ENCODE peak calls at places on chromosomes 3 and 15, in four cellular contexts. N, L, T and P are unnamed samples.
A peak's percentile ranks its signal among the peaks of the same experiment; 100 is the strongest.

GRCh38 chr15:73318463-73319351 is 50.1 kb downstream of the HCN4 start:
- DNase-seq in N (peak; percentile 72), L (peak; percentile 70), T (no peak), P (peak; percentile 67)

GRCh38 chr3:135447478-135447877 is 518.0 kb upstream of the PPP2R3A start:
- DNase-seq in N (no peak), L (no peak), T (no peak), P (no peak)

GRCh38 chr3:33377489-33377888 is 62.7 kb downstream of the UBP1 start:
- DNase-seq in N (no peak), L (peak; percentile 32), T (no peak), P (no peak)

GRCh38 chr15:89399390-89400120 is 64.9 kb upstream of the POLG start:
- DNase-seq in N (peak; percentile 86), L (peak; percentile 74), T (no peak), P (peak; percentile 61)

GRCh38 chr3:196662033-196662432 is 22.5 kb downstream of the NRROS start:
- DNase-seq in N (no peak), L (no peak), T (no peak), P (no peak)

GRCh38 chr3:124997303-124998246 is 58.2 kb downstream of the HEG1 start:
- DNase-seq in N (no peak), L (no peak), T (no peak), P (no peak)

GRCh38 chr3:19799115-19799514 is 134.9 kb downstream of the EFHB start:
- DNase-seq in N (no peak), L (no peak), T (no peak), P (no peak)

GRCh38 chr3:177835917-177836316 is 638.6 kb upstream of the TBL1XR1 start:
- DNase-seq in N (no peak), L (no peak), T (no peak), P (no peak)

GRCh38 chr15:39127151-39127815 is 453.6 kb upstream of the THBS1 start:
- DNase-seq in N (no peak), L (no peak), T (no peak), P (no peak)

GRCh38 chr3:138187296-138188012 is at the start of gene ARMC8:
- DNase-seq in N (no peak), L (peak; percentile 60), T (peak; percentile 62), P (peak; percentile 44)

GRCh38 chr3:135853981-135854380 is 111.5 kb upstream of the PPP2R3A start:
- DNase-seq in N (no peak), L (no peak), T (no peak), P (no peak)

GRCh38 chr3:40827942-40828688 is 303.4 kb downstream of the ZNF621 start:
- DNase-seq in N (no peak), L (no peak), T (peak; percentile 30), P (no peak)

GRCh38 chr15:31487811-31488436 is 161.3 kb downstream of the KLF13 start:
- DNase-seq in N (peak; percentile 60), L (no peak), T (peak; percentile 15), P (peak; percentile 60)

GRCh38 chr15:71301958-71302621 is 186.8 kb downstream of the THSD4 start:
- DNase-seq in N (no peak), L (no peak), T (no peak), P (no peak)

GRCh38 chr3:180017846-180018245 is 18.9 kb downstream of the PEX5L start:
- DNase-seq in N (no peak), L (no peak), T (no peak), P (no peak)

GRCh38 chr3:42012378-42012934 is 50.6 kb upstream of the ULK4 start:
- DNase-seq in N (no peak), L (no peak), T (no peak), P (peak; percentile 11)

GRCh38 chr3:18900994-18901393 is 247.3 kb upstream of the KCNH8 start:
- DNase-seq in N (no peak), L (no peak), T (no peak), P (no peak)

GRCh38 chr3:101310580-101311375 is 9.6 kb downstream of the IMPG2 start:
- DNase-seq in N (no peak), L (no peak), T (peak; percentile 30), P (no peak)

GRCh38 chr15:65033659-65034269 is 4.3 kb upstream of the MTFMT start:
- DNase-seq in N (peak; percentile 60), L (no peak), T (no peak), P (peak; percentile 52)

GRCh38 chr3:129558772-129559564 is 16.0 kb downstream of the H1-8 start:
- DNase-seq in N (no peak), L (no peak), T (peak; percentile 74), P (no peak)

GRCh38 chr15:70210538-70210937 is 112.8 kb upstream of the TLE3 start:
- DNase-seq in N (no peak), L (no peak), T (no peak), P (peak; percentile 8)
- TF ChIP-seq CTCF in N (no peak), L (no peak), T (no peak), P (no peak)

GRCh38 chr3:134312873-134313838 is 61.1 kb downstream of the AMOTL2 start:
- DNase-seq in N (no peak), L (peak; percentile 85), T (peak; percentile 78), P (no peak)
- TF ChIP-seq CTCF in N (peak; percentile 11), L (no peak), T (peak; percentile 22), P (peak; percentile 13)

DNA sequence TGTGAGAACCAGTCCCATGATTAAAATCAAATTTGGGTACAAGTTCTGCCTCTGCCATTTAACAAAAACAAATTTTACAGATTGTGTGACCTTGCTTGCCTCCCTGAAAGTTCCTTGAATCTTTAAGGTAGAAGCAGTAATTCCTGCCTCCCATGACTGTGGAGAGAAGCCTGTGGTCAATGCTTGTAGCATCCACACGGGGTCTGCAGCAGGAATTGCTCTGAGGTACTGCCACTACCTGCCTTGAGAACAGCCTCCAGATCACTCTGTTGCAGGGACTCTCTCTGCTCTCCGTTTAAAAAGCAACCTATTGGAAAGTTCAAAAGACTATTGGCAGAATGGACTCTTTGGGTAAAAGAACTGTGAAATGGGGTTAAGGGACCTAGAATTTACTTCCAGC is 75.9 kb downstream of the SST start:
- DNase-seq in N (no peak), L (no peak), T (no peak), P (no peak)
- TF ChIP-seq CTCF in N (no peak), L (no peak), T (no peak), P (no peak)

DNA sequence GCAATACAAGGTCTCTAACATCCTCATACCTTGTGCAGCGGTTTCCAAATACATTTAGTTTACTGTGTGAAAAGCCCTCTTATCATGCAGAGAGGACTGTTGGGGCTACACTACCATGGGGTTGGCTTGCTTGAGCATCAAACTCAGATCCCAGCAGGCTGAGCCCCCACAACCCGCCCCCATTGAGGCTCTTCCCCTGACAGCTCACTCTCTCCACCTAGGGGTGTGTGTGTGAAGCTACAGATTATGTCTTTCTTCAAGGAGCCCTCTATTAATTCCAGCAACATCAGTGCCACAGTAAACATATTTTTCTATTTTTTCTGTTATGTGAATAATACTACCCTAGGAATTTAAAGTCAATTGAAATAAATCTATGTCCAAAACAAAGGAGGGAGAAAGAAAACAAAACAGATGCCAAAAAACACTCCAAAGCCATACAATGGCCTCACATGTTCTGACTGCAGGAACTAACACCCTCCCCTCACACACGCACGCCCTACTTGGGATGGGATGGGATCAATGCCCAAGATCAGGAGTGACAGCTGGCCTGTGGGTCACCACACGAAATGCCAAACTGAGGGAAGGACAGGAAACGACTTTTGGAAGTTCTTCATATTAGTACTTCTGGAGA is 14.7 kb downstream of the TM4SF4 start:
- DNase-seq in N (peak; percentile 19), L (peak; percentile 43), T (no peak), P (no peak)
- TF ChIP-seq CTCF in N (peak; percentile 45), L (peak; percentile 54), T (peak; percentile 13), P (peak; percentile 44)

GRCh38 chr3:154431043-154431442 is 1.1 kb upstream of the GPR149 start:
- DNase-seq in N (no peak), L (no peak), T (no peak), P (no peak)
- TF ChIP-seq CTCF in N (no peak), L (no peak), T (no peak), P (no peak)

DNA sequence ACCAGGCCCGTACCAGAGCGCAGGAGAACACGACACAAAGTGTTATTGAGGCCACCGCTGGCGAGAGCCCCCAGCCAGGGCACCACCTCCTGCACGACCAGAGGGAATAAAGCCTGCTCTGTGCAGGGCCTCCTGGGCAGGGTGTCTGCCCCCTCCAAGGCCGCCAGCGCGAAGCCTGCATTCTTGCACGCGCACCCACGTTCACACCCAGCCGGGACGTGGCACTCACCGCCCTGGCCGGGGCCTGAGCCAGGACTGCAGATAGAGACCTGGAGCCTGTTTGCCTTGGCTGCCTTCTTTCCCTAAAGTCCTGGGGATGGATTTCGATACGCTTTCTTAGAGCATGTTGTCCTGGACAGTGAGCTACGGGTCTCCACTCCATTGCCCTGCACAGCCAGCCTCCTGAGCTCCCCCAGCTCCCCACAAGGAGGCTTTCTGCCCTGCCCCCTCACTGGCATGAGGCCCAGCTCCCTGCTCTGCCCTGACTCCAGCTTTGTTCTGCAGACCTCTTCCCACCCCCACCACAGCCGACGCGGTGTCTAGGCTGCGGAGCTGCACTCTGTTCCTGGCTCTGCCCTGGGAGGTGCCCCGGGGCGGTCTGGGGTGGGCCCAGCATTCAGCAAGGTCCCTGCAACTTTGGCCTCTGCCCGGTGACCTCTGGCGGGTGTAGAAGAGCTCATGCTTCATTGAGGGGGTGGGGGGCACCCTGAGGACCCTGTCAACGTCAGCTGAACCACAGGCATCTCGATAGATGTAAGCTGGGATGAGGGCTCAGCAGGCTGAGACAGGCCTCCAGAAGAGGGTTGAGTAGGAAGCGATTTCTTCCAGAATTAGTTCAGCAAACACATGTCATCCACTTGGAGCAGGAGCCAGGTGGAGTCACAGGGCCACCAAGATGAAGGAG is 145.0 kb downstream of the LRRK1 start:
- DNase-seq in N (no peak), L (no peak), T (peak; percentile 34), P (no peak)
- TF ChIP-seq CTCF in N (no peak), L (no peak), T (no peak), P (no peak)

DNA sequence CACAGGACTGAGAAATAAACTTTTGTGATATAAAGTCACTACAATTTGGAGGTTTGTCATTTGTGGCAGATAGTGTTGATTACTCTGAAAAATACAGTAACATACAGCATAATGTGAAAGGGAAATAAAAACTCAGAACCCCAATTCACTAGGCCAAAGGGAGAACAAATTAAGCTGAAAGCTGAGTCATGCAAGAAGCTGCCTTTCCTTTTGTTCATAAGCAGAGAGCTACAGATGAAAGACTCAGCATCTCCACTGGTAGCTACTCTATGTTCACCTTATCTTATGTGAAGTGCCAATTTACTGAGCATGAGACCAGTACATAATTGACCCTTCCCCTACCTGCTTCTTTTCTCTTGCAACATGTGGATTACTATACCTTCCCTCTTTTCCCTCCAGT is 19.3 kb upstream of the SLTM start:
- DNase-seq in N (no peak), L (no peak), T (no peak), P (no peak)
- TF ChIP-seq CTCF in N (no peak), L (no peak), T (no peak), P (no peak)